ENCODE peak calls at places on chromosomes 6 and 20, in nine cellular contexts. One of them, this sample, is unnamed.

GRCh38 chr20:59147197-59147596 is 16.4 kb upstream of the ZNF831 start:
- ATAC-seq in pancreas: no peak
- ATAC-seq in Panc1: no peak
- ATAC-seq in sciatic nerve: peak; percentile 40
- ATAC-seq in stimulated activated memory B cell treated with anti-CD40 and anti-IgM and Interleukin-4, amounts not matched to agents 10 μg/mL and 1 μg/mL and 100 μg/mL, for 72 hours: no peak
- ATAC-seq in heart right ventricle: peak; percentile 80
- ATAC-seq in stimulated activated naive CD8-positive, alpha-beta T cell treated with anti-CD3 and anti-CD28 coated beads, Interleukin-15, Interleukin-2, amounts not matched to agents 100 U/mL and 50 U/mL, for 24 hours: no peak
- ATAC-seq in SK-N-SH treated with all-trans-retinoic acid at 6 μM for 48 hours: no peak
- ATAC-seq in activated CD8-positive, alpha-beta memory T cell treated with anti-CD3 and anti-CD28 coated beads, Interleukin-2, amount 10 ng/mL, durations not matched to agents 7 days and 5 days: no peak
- ATAC-seq in this sample: no peak

GRCh38 chr6:75446278-75446880 is 47.2 kb downstream of the FILIP1 start:
- ATAC-seq in pancreas: no peak
- ATAC-seq in Panc1: no peak
- ATAC-seq in sciatic nerve: no peak
- ATAC-seq in stimulated activated memory B cell treated with anti-CD40 and anti-IgM and Interleukin-4, amounts not matched to agents 10 μg/mL and 1 μg/mL and 100 μg/mL, for 72 hours: no peak
- ATAC-seq in heart right ventricle: no peak
- ATAC-seq in stimulated activated naive CD8-positive, alpha-beta T cell treated with anti-CD3 and anti-CD28 coated beads, Interleukin-15, Interleukin-2, amounts not matched to agents 100 U/mL and 50 U/mL, for 24 hours: no peak
- ATAC-seq in SK-N-SH treated with all-trans-retinoic acid at 6 μM for 48 hours: no peak
- ATAC-seq in activated CD8-positive, alpha-beta memory T cell treated with anti-CD3 and anti-CD28 coated beads, Interleukin-2, amount 10 ng/mL, durations not matched to agents 7 days and 5 days: no peak
- ATAC-seq in this sample: no peak

GRCh38 chr6:36114798-36115408 is 15.4 kb upstream of the MAPK13 start:
- ATAC-seq in pancreas: no peak
- ATAC-seq in Panc1: no peak
- ATAC-seq in sciatic nerve: no peak
- ATAC-seq in stimulated activated memory B cell treated with anti-CD40 and anti-IgM and Interleukin-4, amounts not matched to agents 10 μg/mL and 1 μg/mL and 100 μg/mL, for 72 hours: peak; percentile 83
- ATAC-seq in heart right ventricle: no peak
- ATAC-seq in stimulated activated naive CD8-positive, alpha-beta T cell treated with anti-CD3 and anti-CD28 coated beads, Interleukin-15, Interleukin-2, amounts not matched to agents 100 U/mL and 50 U/mL, for 24 hours: no peak
- ATAC-seq in SK-N-SH treated with all-trans-retinoic acid at 6 μM for 48 hours: no peak
- ATAC-seq in activated CD8-positive, alpha-beta memory T cell treated with anti-CD3 and anti-CD28 coated beads, Interleukin-2, amount 10 ng/mL, durations not matched to agents 7 days and 5 days: peak; percentile 46
- ATAC-seq in this sample: no peak

GRCh38 chr6:139533573-139534471 is 159.4 kb upstream of the CITED2 start:
- ATAC-seq in pancreas: peak; percentile 61
- ATAC-seq in Panc1: peak; percentile 87
- ATAC-seq in sciatic nerve: peak; percentile 88
- ATAC-seq in stimulated activated memory B cell treated with anti-CD40 and anti-IgM and Interleukin-4, amounts not matched to agents 10 μg/mL and 1 μg/mL and 100 μg/mL, for 72 hours: no peak
- ATAC-seq in heart right ventricle: peak; percentile 58
- ATAC-seq in stimulated activated naive CD8-positive, alpha-beta T cell treated with anti-CD3 and anti-CD28 coated beads, Interleukin-15, Interleukin-2, amounts not matched to agents 100 U/mL and 50 U/mL, for 24 hours: no peak
- ATAC-seq in SK-N-SH treated with all-trans-retinoic acid at 6 μM for 48 hours: peak; percentile 56
- ATAC-seq in activated CD8-positive, alpha-beta memory T cell treated with anti-CD3 and anti-CD28 coated beads, Interleukin-2, amount 10 ng/mL, durations not matched to agents 7 days and 5 days: peak; percentile 13
- ATAC-seq in this sample: peak; percentile 75

GRCh38 chr20:32203556-32204484 is 3.7 kb downstream of the PLAGL2 start:
- ATAC-seq in pancreas: no peak
- ATAC-seq in Panc1: no peak
- ATAC-seq in sciatic nerve: no peak
- ATAC-seq in stimulated activated memory B cell treated with anti-CD40 and anti-IgM and Interleukin-4, amounts not matched to agents 10 μg/mL and 1 μg/mL and 100 μg/mL, for 72 hours: no peak
- ATAC-seq in heart right ventricle: peak; percentile 57
- ATAC-seq in stimulated activated naive CD8-positive, alpha-beta T cell treated with anti-CD3 and anti-CD28 coated beads, Interleukin-15, Interleukin-2, amounts not matched to agents 100 U/mL and 50 U/mL, for 24 hours: peak; percentile 75
- ATAC-seq in SK-N-SH treated with all-trans-retinoic acid at 6 μM for 48 hours: no peak
- ATAC-seq in activated CD8-positive, alpha-beta memory T cell treated with anti-CD3 and anti-CD28 coated beads, Interleukin-2, amount 10 ng/mL, durations not matched to agents 7 days and 5 days: no peak
- ATAC-seq in this sample: no peak

GRCh38 chr6:111894272-111894671 is 21.0 kb upstream of the FYN start:
- ATAC-seq in pancreas: no peak
- ATAC-seq in Panc1: no peak
- ATAC-seq in sciatic nerve: no peak
- ATAC-seq in stimulated activated memory B cell treated with anti-CD40 and anti-IgM and Interleukin-4, amounts not matched to agents 10 μg/mL and 1 μg/mL and 100 μg/mL, for 72 hours: no peak
- ATAC-seq in heart right ventricle: no peak
- ATAC-seq in stimulated activated naive CD8-positive, alpha-beta T cell treated with anti-CD3 and anti-CD28 coated beads, Interleukin-15, Interleukin-2, amounts not matched to agents 100 U/mL and 50 U/mL, for 24 hours: no peak
- ATAC-seq in SK-N-SH treated with all-trans-retinoic acid at 6 μM for 48 hours: no peak
- ATAC-seq in activated CD8-positive, alpha-beta memory T cell treated with anti-CD3 and anti-CD28 coated beads, Interleukin-2, amount 10 ng/mL, durations not matched to agents 7 days and 5 days: no peak
- ATAC-seq in this sample: no peak

GRCh38 chr6:52666523-52666922 is 4.4 kb upstream of the TMEM14A start:
- ATAC-seq in pancreas: no peak
- ATAC-seq in Panc1: no peak
- ATAC-seq in sciatic nerve: no peak
- ATAC-seq in stimulated activated memory B cell treated with anti-CD40 and anti-IgM and Interleukin-4, amounts not matched to agents 10 μg/mL and 1 μg/mL and 100 μg/mL, for 72 hours: no peak
- ATAC-seq in heart right ventricle: no peak
- ATAC-seq in stimulated activated naive CD8-positive, alpha-beta T cell treated with anti-CD3 and anti-CD28 coated beads, Interleukin-15, Interleukin-2, amounts not matched to agents 100 U/mL and 50 U/mL, for 24 hours: no peak
- ATAC-seq in SK-N-SH treated with all-trans-retinoic acid at 6 μM for 48 hours: no peak
- ATAC-seq in activated CD8-positive, alpha-beta memory T cell treated with anti-CD3 and anti-CD28 coated beads, Interleukin-2, amount 10 ng/mL, durations not matched to agents 7 days and 5 days: no peak
- ATAC-seq in this sample: no peak

GRCh38 chr6:113019176-113019575 is 672.0 kb downstream of the RFPL4B start:
- ATAC-seq in pancreas: no peak
- ATAC-seq in Panc1: no peak
- ATAC-seq in sciatic nerve: peak; percentile 43
- ATAC-seq in stimulated activated memory B cell treated with anti-CD40 and anti-IgM and Interleukin-4, amounts not matched to agents 10 μg/mL and 1 μg/mL and 100 μg/mL, for 72 hours: no peak
- ATAC-seq in heart right ventricle: peak; percentile 44
- ATAC-seq in stimulated activated naive CD8-positive, alpha-beta T cell treated with anti-CD3 and anti-CD28 coated beads, Interleukin-15, Interleukin-2, amounts not matched to agents 100 U/mL and 50 U/mL, for 24 hours: no peak
- ATAC-seq in SK-N-SH treated with all-trans-retinoic acid at 6 μM for 48 hours: peak; percentile 54
- ATAC-seq in activated CD8-positive, alpha-beta memory T cell treated with anti-CD3 and anti-CD28 coated beads, Interleukin-2, amount 10 ng/mL, durations not matched to agents 7 days and 5 days: no peak
- ATAC-seq in this sample: peak; percentile 17

GRCh38 chr20:48295445-48295903 is 510.2 kb upstream of the SULF2 start:
- ATAC-seq in pancreas: peak; percentile 48
- ATAC-seq in Panc1: peak; percentile 88
- ATAC-seq in sciatic nerve: peak; percentile 91
- ATAC-seq in stimulated activated memory B cell treated with anti-CD40 and anti-IgM and Interleukin-4, amounts not matched to agents 10 μg/mL and 1 μg/mL and 100 μg/mL, for 72 hours: no peak
- ATAC-seq in heart right ventricle: peak; percentile 67
- ATAC-seq in stimulated activated naive CD8-positive, alpha-beta T cell treated with anti-CD3 and anti-CD28 coated beads, Interleukin-15, Interleukin-2, amounts not matched to agents 100 U/mL and 50 U/mL, for 24 hours: no peak
- ATAC-seq in SK-N-SH treated with all-trans-retinoic acid at 6 μM for 48 hours: peak; percentile 78
- ATAC-seq in activated CD8-positive, alpha-beta memory T cell treated with anti-CD3 and anti-CD28 coated beads, Interleukin-2, amount 10 ng/mL, durations not matched to agents 7 days and 5 days: no peak
- ATAC-seq in this sample: peak; percentile 85

GRCh38 chr20:45039470-45039811 is 61.5 kb downstream of the KCNS1 start:
- ATAC-seq in pancreas: no peak
- ATAC-seq in Panc1: no peak
- ATAC-seq in sciatic nerve: no peak
- ATAC-seq in stimulated activated memory B cell treated with anti-CD40 and anti-IgM and Interleukin-4, amounts not matched to agents 10 μg/mL and 1 μg/mL and 100 μg/mL, for 72 hours: no peak
- ATAC-seq in heart right ventricle: no peak
- ATAC-seq in stimulated activated naive CD8-positive, alpha-beta T cell treated with anti-CD3 and anti-CD28 coated beads, Interleukin-15, Interleukin-2, amounts not matched to agents 100 U/mL and 50 U/mL, for 24 hours: no peak
- ATAC-seq in SK-N-SH treated with all-trans-retinoic acid at 6 μM for 48 hours: no peak
- ATAC-seq in activated CD8-positive, alpha-beta memory T cell treated with anti-CD3 and anti-CD28 coated beads, Interleukin-2, amount 10 ng/mL, durations not matched to agents 7 days and 5 days: no peak
- ATAC-seq in this sample: no peak

GRCh38 chr20:25039697-25040437 is 18.1 kb downstream of the ACSS1 start:
- ATAC-seq in pancreas: peak; percentile 88
- ATAC-seq in Panc1: no peak
- ATAC-seq in sciatic nerve: peak; percentile 83
- ATAC-seq in stimulated activated memory B cell treated with anti-CD40 and anti-IgM and Interleukin-4, amounts not matched to agents 10 μg/mL and 1 μg/mL and 100 μg/mL, for 72 hours: no peak
- ATAC-seq in heart right ventricle: peak; percentile 85
- ATAC-seq in stimulated activated naive CD8-positive, alpha-beta T cell treated with anti-CD3 and anti-CD28 coated beads, Interleukin-15, Interleukin-2, amounts not matched to agents 100 U/mL and 50 U/mL, for 24 hours: no peak
- ATAC-seq in SK-N-SH treated with all-trans-retinoic acid at 6 μM for 48 hours: peak; percentile 30
- ATAC-seq in activated CD8-positive, alpha-beta memory T cell treated with anti-CD3 and anti-CD28 coated beads, Interleukin-2, amount 10 ng/mL, durations not matched to agents 7 days and 5 days: no peak
- ATAC-seq in this sample: peak; percentile 95

GRCh38 chr6:99736302-99736701 is 129.7 kb downstream of the PRDM13 start:
- ATAC-seq in pancreas: no peak
- ATAC-seq in Panc1: peak; percentile 78
- ATAC-seq in sciatic nerve: no peak
- ATAC-seq in stimulated activated memory B cell treated with anti-CD40 and anti-IgM and Interleukin-4, amounts not matched to agents 10 μg/mL and 1 μg/mL and 100 μg/mL, for 72 hours: no peak
- ATAC-seq in heart right ventricle: no peak
- ATAC-seq in stimulated activated naive CD8-positive, alpha-beta T cell treated with anti-CD3 and anti-CD28 coated beads, Interleukin-15, Interleukin-2, amounts not matched to agents 100 U/mL and 50 U/mL, for 24 hours: no peak
- ATAC-seq in SK-N-SH treated with all-trans-retinoic acid at 6 μM for 48 hours: no peak
- ATAC-seq in activated CD8-positive, alpha-beta memory T cell treated with anti-CD3 and anti-CD28 coated beads, Interleukin-2, amount 10 ng/mL, durations not matched to agents 7 days and 5 days: no peak
- ATAC-seq in this sample: no peak

GRCh38 chr20:60446273-60447111 is 488.3 kb downstream of the CDH26 start:
- ATAC-seq in pancreas: no peak
- ATAC-seq in Panc1: no peak
- ATAC-seq in sciatic nerve: no peak
- ATAC-seq in stimulated activated memory B cell treated with anti-CD40 and anti-IgM and Interleukin-4, amounts not matched to agents 10 μg/mL and 1 μg/mL and 100 μg/mL, for 72 hours: peak; percentile 39
- ATAC-seq in heart right ventricle: no peak
- ATAC-seq in stimulated activated naive CD8-positive, alpha-beta T cell treated with anti-CD3 and anti-CD28 coated beads, Interleukin-15, Interleukin-2, amounts not matched to agents 100 U/mL and 50 U/mL, for 24 hours: no peak
- ATAC-seq in SK-N-SH treated with all-trans-retinoic acid at 6 μM for 48 hours: no peak
- ATAC-seq in activated CD8-positive, alpha-beta memory T cell treated with anti-CD3 and anti-CD28 coated beads, Interleukin-2, amount 10 ng/mL, durations not matched to agents 7 days and 5 days: peak; percentile 39
- ATAC-seq in this sample: no peak

GRCh38 chr20:33537608-33538007 is 47.7 kb downstream of the CBFA2T2 start:
- ATAC-seq in pancreas: no peak
- ATAC-seq in Panc1: no peak
- ATAC-seq in sciatic nerve: no peak
- ATAC-seq in stimulated activated memory B cell treated with anti-CD40 and anti-IgM and Interleukin-4, amounts not matched to agents 10 μg/mL and 1 μg/mL and 100 μg/mL, for 72 hours: no peak
- ATAC-seq in heart right ventricle: no peak
- ATAC-seq in stimulated activated naive CD8-positive, alpha-beta T cell treated with anti-CD3 and anti-CD28 coated beads, Interleukin-15, Interleukin-2, amounts not matched to agents 100 U/mL and 50 U/mL, for 24 hours: no peak
- ATAC-seq in SK-N-SH treated with all-trans-retinoic acid at 6 μM for 48 hours: no peak
- ATAC-seq in activated CD8-positive, alpha-beta memory T cell treated with anti-CD3 and anti-CD28 coated beads, Interleukin-2, amount 10 ng/mL, durations not matched to agents 7 days and 5 days: no peak
- ATAC-seq in this sample: no peak

GRCh38 chr20:32285082-32285620 is 7.7 kb downstream of the KIF3B start:
- ATAC-seq in pancreas: no peak
- ATAC-seq in Panc1: no peak
- ATAC-seq in sciatic nerve: no peak
- ATAC-seq in stimulated activated memory B cell treated with anti-CD40 and anti-IgM and Interleukin-4, amounts not matched to agents 10 μg/mL and 1 μg/mL and 100 μg/mL, for 72 hours: peak; percentile 51
- ATAC-seq in heart right ventricle: no peak
- ATAC-seq in stimulated activated naive CD8-positive, alpha-beta T cell treated with anti-CD3 and anti-CD28 coated beads, Interleukin-15, Interleukin-2, amounts not matched to agents 100 U/mL and 50 U/mL, for 24 hours: peak; percentile 53
- ATAC-seq in SK-N-SH treated with all-trans-retinoic acid at 6 μM for 48 hours: no peak
- ATAC-seq in activated CD8-positive, alpha-beta memory T cell treated with anti-CD3 and anti-CD28 coated beads, Interleukin-2, amount 10 ng/mL, durations not matched to agents 7 days and 5 days: peak; percentile 46
- ATAC-seq in this sample: no peak

GRCh38 chr6:98827295-98828159 is 6.8 kb upstream of the POU3F2 start:
- ATAC-seq in pancreas: no peak
- ATAC-seq in Panc1: peak; percentile 19
- ATAC-seq in sciatic nerve: no peak
- ATAC-seq in stimulated activated memory B cell treated with anti-CD40 and anti-IgM and Interleukin-4, amounts not matched to agents 10 μg/mL and 1 μg/mL and 100 μg/mL, for 72 hours: no peak
- ATAC-seq in heart right ventricle: peak; percentile 27
- ATAC-seq in stimulated activated naive CD8-positive, alpha-beta T cell treated with anti-CD3 and anti-CD28 coated beads, Interleukin-15, Interleukin-2, amounts not matched to agents 100 U/mL and 50 U/mL, for 24 hours: no peak
- ATAC-seq in SK-N-SH treated with all-trans-retinoic acid at 6 μM for 48 hours: peak; percentile 43
- ATAC-seq in activated CD8-positive, alpha-beta memory T cell treated with anti-CD3 and anti-CD28 coated beads, Interleukin-2, amount 10 ng/mL, durations not matched to agents 7 days and 5 days: no peak
- ATAC-seq in this sample: no peak

GRCh38 chr6:162580619-162581018 is 146.9 kb downstream of the PRKN start:
- ATAC-seq in pancreas: no peak
- ATAC-seq in Panc1: no peak
- ATAC-seq in sciatic nerve: no peak
- ATAC-seq in stimulated activated memory B cell treated with anti-CD40 and anti-IgM and Interleukin-4, amounts not matched to agents 10 μg/mL and 1 μg/mL and 100 μg/mL, for 72 hours: no peak
- ATAC-seq in heart right ventricle: no peak
- ATAC-seq in stimulated activated naive CD8-positive, alpha-beta T cell treated with anti-CD3 and anti-CD28 coated beads, Interleukin-15, Interleukin-2, amounts not matched to agents 100 U/mL and 50 U/mL, for 24 hours: no peak
- ATAC-seq in SK-N-SH treated with all-trans-retinoic acid at 6 μM for 48 hours: no peak
- ATAC-seq in activated CD8-positive, alpha-beta memory T cell treated with anti-CD3 and anti-CD28 coated beads, Interleukin-2, amount 10 ng/mL, durations not matched to agents 7 days and 5 days: no peak
- ATAC-seq in this sample: no peak

GRCh38 chr6:29589423-29590048 is 4.6 kb downstream of the OR2H2 start:
- ATAC-seq in pancreas: peak; percentile 61
- ATAC-seq in Panc1: peak; percentile 85
- ATAC-seq in sciatic nerve: peak; percentile 61
- ATAC-seq in stimulated activated memory B cell treated with anti-CD40 and anti-IgM and Interleukin-4, amounts not matched to agents 10 μg/mL and 1 μg/mL and 100 μg/mL, for 72 hours: no peak
- ATAC-seq in heart right ventricle: no peak
- ATAC-seq in stimulated activated naive CD8-positive, alpha-beta T cell treated with anti-CD3 and anti-CD28 coated beads, Interleukin-15, Interleukin-2, amounts not matched to agents 100 U/mL and 50 U/mL, for 24 hours: no peak
- ATAC-seq in SK-N-SH treated with all-trans-retinoic acid at 6 μM for 48 hours: peak; percentile 83
- ATAC-seq in activated CD8-positive, alpha-beta memory T cell treated with anti-CD3 and anti-CD28 coated beads, Interleukin-2, amount 10 ng/mL, durations not matched to agents 7 days and 5 days: peak; percentile 66
- ATAC-seq in this sample: no peak

GRCh38 chr6:113065606-113066005 is 718.5 kb downstream of the RFPL4B start:
- ATAC-seq in pancreas: no peak
- ATAC-seq in Panc1: no peak
- ATAC-seq in sciatic nerve: peak; percentile 96
- ATAC-seq in stimulated activated memory B cell treated with anti-CD40 and anti-IgM and Interleukin-4, amounts not matched to agents 10 μg/mL and 1 μg/mL and 100 μg/mL, for 72 hours: no peak
- ATAC-seq in heart right ventricle: peak; percentile 51
- ATAC-seq in stimulated activated naive CD8-positive, alpha-beta T cell treated with anti-CD3 and anti-CD28 coated beads, Interleukin-15, Interleukin-2, amounts not matched to agents 100 U/mL and 50 U/mL, for 24 hours: no peak
- ATAC-seq in SK-N-SH treated with all-trans-retinoic acid at 6 μM for 48 hours: peak; percentile 75
- ATAC-seq in activated CD8-positive, alpha-beta memory T cell treated with anti-CD3 and anti-CD28 coated beads, Interleukin-2, amount 10 ng/mL, durations not matched to agents 7 days and 5 days: no peak
- ATAC-seq in this sample: no peak

GRCh38 chr20:58331961-58332551 is 22.5 kb downstream of the RAB22A start:
- ATAC-seq in pancreas: no peak
- ATAC-seq in Panc1: no peak
- ATAC-seq in sciatic nerve: no peak
- ATAC-seq in stimulated activated memory B cell treated with anti-CD40 and anti-IgM and Interleukin-4, amounts not matched to agents 10 μg/mL and 1 μg/mL and 100 μg/mL, for 72 hours: no peak
- ATAC-seq in heart right ventricle: no peak
- ATAC-seq in stimulated activated naive CD8-positive, alpha-beta T cell treated with anti-CD3 and anti-CD28 coated beads, Interleukin-15, Interleukin-2, amounts not matched to agents 100 U/mL and 50 U/mL, for 24 hours: no peak
- ATAC-seq in SK-N-SH treated with all-trans-retinoic acid at 6 μM for 48 hours: no peak
- ATAC-seq in activated CD8-positive, alpha-beta memory T cell treated with anti-CD3 and anti-CD28 coated beads, Interleukin-2, amount 10 ng/mL, durations not matched to agents 7 days and 5 days: no peak
- ATAC-seq in this sample: no peak

GRCh38 chr6:147287869-147288271 is 83.7 kb downstream of the STXBP5 start:
- ATAC-seq in pancreas: peak; percentile 90
- ATAC-seq in Panc1: peak; percentile 70
- ATAC-seq in sciatic nerve: no peak
- ATAC-seq in stimulated activated memory B cell treated with anti-CD40 and anti-IgM and Interleukin-4, amounts not matched to agents 10 μg/mL and 1 μg/mL and 100 μg/mL, for 72 hours: no peak
- ATAC-seq in heart right ventricle: no peak
- ATAC-seq in stimulated activated naive CD8-positive, alpha-beta T cell treated with anti-CD3 and anti-CD28 coated beads, Interleukin-15, Interleukin-2, amounts not matched to agents 100 U/mL and 50 U/mL, for 24 hours: no peak
- ATAC-seq in SK-N-SH treated with all-trans-retinoic acid at 6 μM for 48 hours: peak; percentile 78
- ATAC-seq in activated CD8-positive, alpha-beta memory T cell treated with anti-CD3 and anti-CD28 coated beads, Interleukin-2, amount 10 ng/mL, durations not matched to agents 7 days and 5 days: no peak
- ATAC-seq in this sample: no peak

GRCh38 chr6:146240307-146240706 is 211.4 kb downstream of the GRM1 start:
- ATAC-seq in pancreas: no peak
- ATAC-seq in Panc1: no peak
- ATAC-seq in sciatic nerve: no peak
- ATAC-seq in stimulated activated memory B cell treated with anti-CD40 and anti-IgM and Interleukin-4, amounts not matched to agents 10 μg/mL and 1 μg/mL and 100 μg/mL, for 72 hours: no peak
- ATAC-seq in heart right ventricle: no peak
- ATAC-seq in stimulated activated naive CD8-positive, alpha-beta T cell treated with anti-CD3 and anti-CD28 coated beads, Interleukin-15, Interleukin-2, amounts not matched to agents 100 U/mL and 50 U/mL, for 24 hours: no peak
- ATAC-seq in SK-N-SH treated with all-trans-retinoic acid at 6 μM for 48 hours: no peak
- ATAC-seq in activated CD8-positive, alpha-beta memory T cell treated with anti-CD3 and anti-CD28 coated beads, Interleukin-2, amount 10 ng/mL, durations not matched to agents 7 days and 5 days: no peak
- ATAC-seq in this sample: no peak

GRCh38 chr20:3929713-3930060 is 40.5 kb downstream of the PANK2 start:
- ATAC-seq in pancreas: no peak
- ATAC-seq in Panc1: no peak
- ATAC-seq in sciatic nerve: peak; percentile 3
- ATAC-seq in stimulated activated memory B cell treated with anti-CD40 and anti-IgM and Interleukin-4, amounts not matched to agents 10 μg/mL and 1 μg/mL and 100 μg/mL, for 72 hours: no peak
- ATAC-seq in heart right ventricle: no peak
- ATAC-seq in stimulated activated naive CD8-positive, alpha-beta T cell treated with anti-CD3 and anti-CD28 coated beads, Interleukin-15, Interleukin-2, amounts not matched to agents 100 U/mL and 50 U/mL, for 24 hours: no peak
- ATAC-seq in SK-N-SH treated with all-trans-retinoic acid at 6 μM for 48 hours: no peak
- ATAC-seq in activated CD8-positive, alpha-beta memory T cell treated with anti-CD3 and anti-CD28 coated beads, Interleukin-2, amount 10 ng/mL, durations not matched to agents 7 days and 5 days: no peak
- ATAC-seq in this sample: peak; percentile 8